ENCODE peak calls at places on chromosomes 1 and 21, in six cellular contexts. Z, N, V, L, I and C are unnamed samples.

GRCh38 chr1:201471772-201472171 is 2.8 kb upstream of the PHLDA3 start:
- DNase-seq in N (no peak), I (no peak), V (peak), Z (no peak), L (no peak), C (peak)

GRCh38 chr1:212012034-212012740 is 23.2 kb downstream of the INTS7 start:
- DNase-seq in V (peak), Z (peak), I (peak), N (peak), L (peak), C (peak)

GRCh38 chr21:32819702-32820101 is 48.1 kb upstream of the PAXBP1 start:
- DNase-seq in N (no peak), I (no peak), Z (no peak), V (no peak), L (no peak), C (peak)

GRCh38 chr1:1004780-1005697 is 5.1 kb upstream of the HES4 start:
- DNase-seq in Z (no peak), N (peak), V (peak), I (peak), L (no peak), C (peak)

GRCh38 chr1:155706101-155706619 is 17.3 kb downstream of the DAP3 start:
- DNase-seq in N (no peak), L (no peak), I (peak), V (peak), Z (no peak), C (peak)

GRCh38 chr1:58720680-58721079 is 20.8 kb upstream of the MYSM1 start:
- DNase-seq in L (no peak), I (no peak), Z (no peak), N (no peak), V (no peak), C (peak)

GRCh38 chr1:6922096-6922931 is 137.1 kb downstream of the CAMTA1 start:
- DNase-seq in L (no peak), N (no peak), Z (no peak), V (no peak), I (no peak), C (peak)

GRCh38 chr1:99647460-99647859 is 1.5 kb downstream of the PALMD start:
- DNase-seq in N (no peak), I (no peak), V (no peak), Z (no peak), L (no peak), C (no peak)

GRCh38 chr1:147849097-147849873 is 53.3 kb upstream of the GJA8 start:
- DNase-seq in N (no peak), V (peak), I (peak), Z (no peak), L (no peak), C (peak)

GRCh38 chr1:162835157-162835899 is 25.6 kb downstream of the CCDC190 start:
- DNase-seq in I (no peak), N (no peak), V (no peak), L (no peak), Z (no peak), C (peak)

GRCh38 chr1:208028526-208028925 is 117.6 kb upstream of the CD34 start:
- DNase-seq in V (no peak), L (no peak), N (no peak), I (no peak), Z (no peak), C (no peak)

GRCh38 chr1:923131-923990 is at the start of gene SAMD11:
- DNase-seq in L (peak), V (peak), Z (peak), N (peak), I (peak), C (peak)

GRCh38 chr1:171655215-171656116 is 3.0 kb upstream of the MYOC start:
- DNase-seq in N (peak), I (peak), V (peak), Z (peak), L (no peak), C (peak)

GRCh38 chr1:5620997-5621396 is 371.2 kb downstream of the NPHP4 start:
- DNase-seq in Z (no peak), V (no peak), I (peak), N (peak), L (peak), C (no peak)

GRCh38 chr1:28301368-28302174 is 27.3 kb upstream of the MED18 start:
- DNase-seq in L (no peak), I (peak), N (no peak), V (no peak), Z (no peak), C (no peak)

GRCh38 chr1:46342677-46343350 is 2.2 kb downstream of the NSUN4 start:
- DNase-seq in L (no peak), N (no peak), V (no peak), Z (no peak), I (no peak), C (no peak)

GRCh38 chr1:75233302-75233929 is 99.2 kb downstream of the LHX8 start:
- DNase-seq in N (no peak), I (peak), L (peak), V (peak), Z (no peak), C (peak)

GRCh38 chr1:113871597-113872113 is at the start of gene PTPN22:
- DNase-seq in Z (no peak), N (no peak), I (peak), V (peak), L (no peak), C (peak)

GRCh38 chr1:11432526-11432925 is 46.4 kb upstream of the DISP3 start:
- DNase-seq in N (no peak), I (no peak), V (no peak), L (no peak), Z (no peak), C (no peak)

GRCh38 chr1:17545354-17545753 is 5.9 kb downstream of the ARHGEF10L start:
- DNase-seq in N (no peak), V (peak), I (no peak), Z (no peak), L (no peak), C (peak)

GRCh38 chr1:36567601-36568341 is 85.1 kb upstream of the CSF3R start:
- DNase-seq in N (peak), Z (no peak), I (no peak), L (no peak), V (no peak), C (no peak)

GRCh38 chr1:75097686-75098085 is 36.5 kb upstream of the LHX8 start:
- DNase-seq in I (no peak), Z (no peak), N (no peak), L (no peak), V (no peak), C (no peak)

GRCh38 chr1:110216116-110216515 is 6.0 kb downstream of the KCNC4 start:
- DNase-seq in N (no peak), I (peak), L (no peak), V (no peak), Z (no peak), C (no peak)

GRCh38 chr1:45304311-45305081 is 22.2 kb upstream of the HPDL start:
- DNase-seq in I (no peak), N (no peak), Z (peak), V (no peak), L (no peak), C (peak)

GRCh38 chr1:22317231-22317919 is 134.3 kb upstream of the ZBTB40 start:
- DNase-seq in I (peak), Z (peak), N (peak), L (peak), V (peak), C (no peak)

GRCh38 chr1:22314676-22315075 is 137.0 kb upstream of the ZBTB40 start:
- DNase-seq in V (no peak), Z (no peak), L (no peak), N (no peak), I (no peak), C (no peak)

GRCh38 chr1:22317920-22318243 is 133.8 kb upstream of the ZBTB40 start:
- DNase-seq in Z (no peak), I (no peak), L (no peak), N (no peak), V (no peak), C (no peak)

GRCh38 chr1:22313321-22313720 is 138.3 kb upstream of the ZBTB40 start:
- DNase-seq in Z (no peak), V (no peak), I (no peak), L (no peak), N (no peak), C (no peak)

DNA sequence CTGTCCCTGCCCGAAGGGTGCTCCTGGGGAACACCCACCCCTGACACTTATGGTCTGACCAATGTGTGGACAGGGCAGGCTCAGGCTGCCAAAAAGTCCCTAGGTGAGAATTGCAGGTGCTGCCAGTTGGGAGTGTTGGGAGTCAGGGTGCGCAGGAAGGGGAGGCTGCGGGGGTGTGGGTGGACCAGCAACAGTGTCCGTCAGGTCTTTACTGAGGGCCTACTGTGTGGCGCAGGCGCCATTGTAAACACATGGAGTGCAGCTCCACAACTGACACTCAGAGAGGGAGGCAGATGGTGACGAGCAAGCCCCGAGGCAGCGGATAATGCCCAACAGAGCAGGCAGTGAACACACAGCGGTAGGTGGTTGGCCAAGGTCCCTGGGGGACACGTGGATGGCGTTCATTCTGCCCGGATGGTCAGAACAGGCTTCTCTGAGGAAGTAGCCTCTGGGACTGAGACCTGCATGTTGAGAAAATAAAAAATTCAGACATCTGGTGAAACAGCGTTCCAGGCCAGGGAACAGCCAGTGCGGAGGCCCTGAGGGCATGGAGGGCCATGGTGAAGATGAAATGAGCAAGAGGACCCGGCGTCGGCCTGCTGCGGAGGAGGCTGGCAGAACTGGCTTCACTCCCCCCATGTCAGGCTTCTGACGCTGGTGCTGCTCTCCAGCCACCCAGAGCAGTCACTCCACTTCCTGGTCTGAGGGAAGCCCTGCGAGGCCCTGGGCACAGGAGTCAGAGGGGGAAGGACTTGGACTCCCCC is 136.2 kb upstream of the ZBTB40 start:
- DNase-seq in N (no peak), L (no peak), I (peak), V (no peak), Z (no peak), C (no peak)
- H3K14ac ChIP-seq in N (no peak), L (no peak), I (peak), V (no peak), Z (no peak), C (no peak)

GRCh38 chr1:15848929-15849774 is 1.6 kb downstream of the SPEN start:
- DNase-seq in I (peak), L (peak), Z (peak), V (peak), N (peak), C (peak)
- H4K91ac ChIP-seq in I (peak), L (no peak), Z (peak), V (no peak), N (peak), C (peak)

GRCh38 chr1:243452092-243452491 is 196.3 kb downstream of the SDCCAG8 start:
- DNase-seq in V (no peak), N (no peak), I (no peak), L (no peak), Z (no peak), C (no peak)

GRCh38 chr1:243447342-243447741 is 191.5 kb downstream of the SDCCAG8 start:
- DNase-seq in V (peak), Z (no peak), N (no peak), L (no peak), I (peak), C (peak)

GRCh38 chr1:243443557-243443956 is 187.7 kb downstream of the SDCCAG8 start:
- DNase-seq in I (no peak), L (no peak), N (no peak), V (no peak), Z (no peak), C (no peak)

DNA sequence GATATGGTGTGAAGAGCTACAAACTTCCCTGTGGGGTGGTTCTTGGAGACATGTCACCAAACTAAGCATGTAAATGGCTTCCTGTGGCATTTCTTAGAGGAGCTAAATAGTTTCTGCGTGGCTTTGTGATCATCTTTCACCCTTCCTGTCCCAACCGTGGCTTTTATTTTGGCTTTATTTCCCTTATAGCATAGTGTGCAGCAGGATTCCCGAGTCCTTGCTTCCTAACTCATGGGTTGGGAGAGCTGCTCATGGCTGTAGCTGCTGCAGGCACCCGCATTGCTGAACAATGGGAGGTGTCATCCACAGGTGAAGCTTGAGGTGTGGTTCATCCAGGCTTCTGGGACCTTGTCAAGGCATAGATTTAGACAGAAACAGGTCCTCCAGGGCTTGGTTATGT is 192.0 kb downstream of the SDCCAG8 start:
- DNase-seq in N (no peak), V (no peak), Z (no peak), L (no peak), I (peak), C (no peak)
- H3K14ac ChIP-seq in N (no peak), V (no peak), Z (no peak), L (no peak), I (no peak), C (no peak)

GRCh38 chr1:32056598-32056997 is 16.1 kb upstream of the TMEM39B start:
- DNase-seq in I (no peak), L (no peak), N (no peak), V (no peak), Z (no peak), C (no peak)

GRCh38 chr1:32062867-32063230 is 9.9 kb upstream of the TMEM39B start:
- DNase-seq in I (peak), V (peak), L (no peak), Z (no peak), N (no peak), C (peak)

GRCh38 chr1:32063261-32063681 is 9.5 kb upstream of the TMEM39B start:
- DNase-seq in L (no peak), V (peak), I (peak), Z (no peak), N (no peak), C (peak)

GRCh38 chr1:32055426-32055825 is 17.3 kb upstream of the TMEM39B start:
- DNase-seq in N (no peak), I (no peak), V (no peak), L (no peak), Z (no peak), C (no peak)

DNA sequence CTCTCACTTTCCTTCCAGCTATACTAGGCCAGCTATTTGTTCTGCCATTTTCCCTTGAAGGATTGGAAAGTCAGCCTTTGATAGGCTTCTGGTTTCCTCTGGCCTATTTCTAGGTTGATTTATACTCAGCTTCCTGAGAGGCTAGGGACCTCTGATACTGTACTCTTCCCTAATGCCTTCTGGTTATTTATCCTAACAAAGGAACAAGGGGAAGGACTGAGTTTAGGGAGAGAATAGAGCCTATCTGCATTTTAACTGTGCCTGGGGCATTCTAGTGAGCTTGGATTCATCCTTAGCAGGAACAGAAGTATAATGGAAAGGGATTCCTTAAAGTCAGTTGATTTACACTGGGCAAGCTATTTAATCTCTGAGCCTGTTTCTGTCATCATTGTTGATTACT is 11.8 kb upstream of the TMEM39B start:
- DNase-seq in I (no peak), N (no peak), L (no peak), Z (no peak), V (no peak), C (no peak)
- H4K91ac ChIP-seq in I (no peak), N (no peak), L (no peak), Z (no peak), V (no peak), C (no peak)

GRCh38 chr1:51120629-51121028 is 18.6 kb downstream of the C1orf185 start:
- DNase-seq in V (no peak), Z (no peak), L (no peak), N (no peak), I (peak), C (no peak)

GRCh38 chr1:51115714-51116404 is 13.8 kb downstream of the C1orf185 start:
- DNase-seq in I (no peak), N (no peak), V (no peak), Z (no peak), L (no peak), C (no peak)

GRCh38 chr1:51119331-51119730 is 17.3 kb downstream of the C1orf185 start:
- DNase-seq in I (no peak), N (no peak), L (no peak), Z (no peak), V (no peak), C (no peak)
- H3K14ac ChIP-seq in I (no peak), N (no peak), L (no peak), Z (no peak), V (no peak), C (no peak)

GRCh38 chr1:245457562-245457961 is 302.8 kb downstream of the KIF26B start:
- DNase-seq in I (no peak), L (no peak), N (no peak), Z (no peak), V (no peak), C (no peak)

GRCh38 chr1:245458234-245458633 is 303.4 kb downstream of the KIF26B start:
- DNase-seq in V (no peak), Z (no peak), N (no peak), L (no peak), I (peak), C (no peak)

GRCh38 chr1:245448858-245449534 is 294.2 kb downstream of the KIF26B start:
- DNase-seq in V (peak), I (no peak), L (no peak), Z (no peak), N (no peak), C (peak)

GRCh38 chr1:245458761-245459174 is 304.0 kb downstream of the KIF26B start:
- DNase-seq in Z (no peak), V (peak), I (peak), L (no peak), N (no peak), C (peak)

DNA sequence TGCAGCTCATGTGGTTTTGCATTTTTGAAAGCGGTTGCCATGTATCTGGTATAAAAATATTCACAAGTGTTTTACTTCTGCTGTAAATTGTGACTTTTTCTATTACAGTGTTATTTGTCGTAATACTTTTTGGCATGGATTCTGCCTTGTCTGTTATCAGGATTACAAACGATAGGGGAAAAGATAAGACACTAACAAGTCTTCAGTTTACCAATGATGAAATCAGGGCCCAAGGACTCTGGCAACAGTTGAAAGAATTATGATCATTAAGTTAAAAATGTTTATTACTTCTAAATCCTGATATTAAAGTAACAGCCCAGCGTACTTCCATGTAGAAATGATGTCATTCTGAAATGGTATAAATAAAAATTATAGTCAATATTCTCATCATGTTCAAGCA is 298.8 kb downstream of the KIF26B start:
- DNase-seq in I (no peak), Z (no peak), V (no peak), L (no peak), N (no peak), C (no peak)
- H4K91ac ChIP-seq in I (no peak), Z (no peak), V (no peak), L (no peak), N (no peak), C (no peak)

GRCh38 chr1:85379203-85380136 is 85.5 kb downstream of the DDAH1 start:
- DNase-seq in N (no peak), I (no peak), V (peak), L (no peak), Z (no peak), C (peak)

GRCh38 chr1:85374160-85374559 is 90.8 kb downstream of the DDAH1 start:
- DNase-seq in Z (no peak), L (no peak), I (no peak), N (no peak), V (peak), C (peak)

GRCh38 chr1:85378526-85378925 is 86.4 kb downstream of the DDAH1 start:
- DNase-seq in V (no peak), N (no peak), I (no peak), Z (no peak), L (no peak), C (no peak)

GRCh38 chr1:85372683-85373446 is 92.1 kb downstream of the DDAH1 start:
- DNase-seq in V (peak), L (no peak), Z (no peak), N (no peak), I (no peak), C (peak)

DNA sequence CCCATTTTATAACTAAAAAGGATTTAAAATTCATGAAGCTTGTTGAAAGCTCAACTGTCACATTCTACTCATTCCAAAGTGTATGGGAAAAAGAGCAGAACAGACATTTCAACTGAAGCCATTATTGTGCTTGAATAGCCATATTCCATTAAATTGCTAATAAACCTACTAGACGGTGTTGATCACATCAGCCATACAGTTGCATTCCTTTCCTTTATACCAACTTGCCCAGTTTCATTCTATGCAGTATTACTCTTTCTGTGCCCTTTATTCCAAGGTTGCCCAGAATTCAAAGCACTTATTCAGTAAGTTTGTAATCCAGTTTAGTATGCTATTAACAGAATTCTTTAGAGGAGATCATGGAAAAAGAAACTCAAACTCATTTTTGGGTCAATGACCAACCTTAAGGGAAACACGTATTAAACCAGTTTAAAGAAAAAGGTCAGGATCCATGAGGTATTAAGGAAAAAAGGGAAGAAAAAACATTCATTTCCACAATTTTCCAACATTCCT is 89.5 kb downstream of the DDAH1 start:
- DNase-seq in Z (no peak), L (no peak), V (no peak), I (no peak), N (no peak), C (no peak)
- H3K14ac ChIP-seq in Z (no peak), L (no peak), V (no peak), I (no peak), N (no peak), C (no peak)

GRCh38 chr21:46325073-46325912 is 1.3 kb downstream of the PCNT start:
- DNase-seq in L (peak), V (peak), N (peak), I (peak), Z (peak), C (peak)
- H4K91ac ChIP-seq in L (no peak), V (peak), N (no peak), I (peak), Z (peak), C (peak)